ENCODE peak calls at places on chromosome 22, in six cellular contexts. I is endothelial cell, D is ACHN, T is amygdala, M is left colon, A is AG20443. C is an unnamed sample.
A peak's percentile ranks its signal among the peaks of the same experiment; 100 is the strongest.

GRCh38 chr22:18970948-18971315 is 34.8 kb upstream of the PRODH start:
- DNase-seq in I (no peak), D (no peak), T (no peak), M (no peak), A (no peak), C (no peak)

GRCh38 chr22:46086577-46087335 is 63.6 kb upstream of the PPARA start:
- DNase-seq in I (no peak), D (no peak), T (no peak), M (peak; percentile 30), A (no peak), C (no peak)

GRCh38 chr22:26466196-26466595 is 17.4 kb downstream of the HPS4 start:
- DNase-seq in I (no peak), D (no peak), T (no peak), M (no peak), A (peak; percentile 61), C (peak; percentile 41)

GRCh38 chr22:46021577-46021976 is 44.6 kb upstream of the WNT7B start:
- DNase-seq in I (no peak), D (no peak), T (no peak), M (peak; percentile 18), A (no peak), C (no peak)

GRCh38 chr22:43823353-43823908 is 11.3 kb upstream of the EFCAB6 start:
- DNase-seq in I (no peak), D (peak; percentile 90), T (no peak), M (no peak), A (no peak), C (peak; percentile 2)

GRCh38 chr22:50129121-50129734 is 39.4 kb downstream of the MOV10L1 start:
- DNase-seq in I (no peak), D (no peak), T (no peak), M (no peak), A (no peak), C (no peak)

GRCh38 chr22:50194037-50194809 is 6.6 kb upstream of the SELENOO start:
- DNase-seq in I (no peak), D (no peak), T (no peak), M (no peak), A (no peak), C (no peak)

GRCh38 chr22:49565516-49565855 is 262.2 kb downstream of the BRD1 start:
- DNase-seq in I (no peak), D (no peak), T (no peak), M (no peak), A (no peak), C (no peak)

GRCh38 chr22:39308614-39309363 is 10.6 kb downstream of the RPL3 start:
- DNase-seq in I (no peak), D (peak; percentile 83), T (no peak), M (no peak), A (peak; percentile 90), C (peak; percentile 91)

GRCh38 chr22:30885591-30885990 is 83.0 kb downstream of the MORC2 start:
- DNase-seq in I (no peak), D (no peak), T (no peak), M (peak; percentile 12), A (no peak), C (no peak)

GRCh38 chr22:46330426-46330825 is 5.1 kb upstream of the TRMU start:
- DNase-seq in I (no peak), D (no peak), T (no peak), M (no peak), A (no peak), C (no peak)

GRCh38 chr22:43742551-43742950 is 69.6 kb downstream of the EFCAB6 start:
- DNase-seq in I (no peak), D (no peak), T (no peak), M (no peak), A (no peak), C (no peak)

GRCh38 chr22:30556388-30556787 is 9.8 kb upstream of the SEC14L6 start:
- DNase-seq in I (no peak), D (peak; percentile 21), T (no peak), M (no peak), A (no peak), C (no peak)

GRCh38 chr22:37533995-37534394 is 14.8 kb upstream of the CARD10 start:
- DNase-seq in I (no peak), D (peak; percentile 46), T (no peak), M (no peak), A (peak; percentile 62), C (peak; percentile 63)

GRCh38 chr22:39176067-39176621 is 23.7 kb upstream of the CBX7 start:
- DNase-seq in I (peak; percentile 80), D (peak; percentile 85), T (no peak), M (no peak), A (peak; percentile 90), C (peak; percentile 93)

GRCh38 chr22:43563571-43563970 is 151.8 kb downstream of the MPPED1 start:
- DNase-seq in I (no peak), D (no peak), T (no peak), M (no peak), A (no peak), C (no peak)

GRCh38 chr22:36405671-36406070 is 17.9 kb upstream of the MYH9 start:
- DNase-seq in I (no peak), D (peak; percentile 44), T (no peak), M (no peak), A (peak; percentile 42), C (peak; percentile 51)

C was measured in GM03348.